ENCODE peak calls at places on chromosomes 2 and 18, in seven cellular contexts. P is PC-9, S is cardiac fibroblast, Z is mucosa of descending colon, W is foreskin keratinocyte, N is left lung, I is OCI-LY7. T is an unnamed sample.

GRCh38 chr2:20093263-20094141 is 42.1 kb upstream of the LAPTM4A start:
- DNase-seq in P (peak), S (peak), Z (peak), W (no peak), N (peak), I (no peak), T (no peak)

GRCh38 chr2:102841107-102841840 is 79.4 kb downstream of the TMEM182 start:
- DNase-seq in P (peak), S (peak), Z (peak), W (peak), N (peak), I (peak), T (peak)

GRCh38 chr2:86468162-86469033 is 27.2 kb downstream of the KDM3A start:
- DNase-seq in P (no peak), S (no peak), Z (no peak), W (no peak), N (no peak), I (no peak), T (no peak)

GRCh38 chr18:44729631-44730101 is 49.0 kb downstream of the SETBP1 start:
- DNase-seq in P (no peak), S (peak), Z (peak), W (peak), N (no peak), I (no peak), T (no peak)

GRCh38 chr2:191499050-191499449 is 178.9 kb upstream of the NABP1 start:
- DNase-seq in P (no peak), S (no peak), Z (no peak), W (no peak), N (no peak), I (no peak), T (no peak)

GRCh38 chr2:10326707-10327594 is 24.2 kb downstream of the HPCAL1 start:
- DNase-seq in P (no peak), S (no peak), Z (no peak), W (no peak), N (no peak), I (peak), T (no peak)

GRCh38 chr2:2238726-2239269 is 92.3 kb downstream of the MYT1L start:
- DNase-seq in P (no peak), S (no peak), Z (no peak), W (no peak), N (no peak), I (no peak), T (no peak)

GRCh38 chr2:45331034-45331786 is 279.9 kb downstream of the SRBD1 start:
- DNase-seq in P (peak), S (peak), Z (peak), W (no peak), N (no peak), I (no peak), T (no peak)

GRCh38 chr2:220857371-220857770 is 714.7 kb downstream of the EPHA4 start:
- DNase-seq in P (no peak), S (no peak), Z (no peak), W (no peak), N (no peak), I (no peak), T (no peak)

GRCh38 chr18:12837747-12838146 is 46.3 kb downstream of the PTPN2 start:
- DNase-seq in P (no peak), S (peak), Z (no peak), W (no peak), N (no peak), I (no peak), T (no peak)

GRCh38 chr18:28147674-28148171 is 29.2 kb downstream of the CDH2 start:
- DNase-seq in P (no peak), S (peak), Z (no peak), W (no peak), N (no peak), I (no peak), T (no peak)

GRCh38 chr2:10487144-10488104 is 39.3 kb upstream of the ODC1 start:
- DNase-seq in P (peak), S (peak), Z (no peak), W (no peak), N (no peak), I (no peak), T (no peak)

GRCh38 chr18:45066210-45066609 is 385.5 kb downstream of the SETBP1 start:
- DNase-seq in P (no peak), S (no peak), Z (no peak), W (no peak), N (no peak), I (no peak), T (no peak)

GRCh38 chr2:19140463-19141208 is 217.8 kb downstream of the OSR1 start:
- DNase-seq in P (peak), S (peak), Z (no peak), W (peak), N (peak), I (no peak), T (no peak)

GRCh38 chr2:183522441-183522840 is 398.2 kb downstream of the NUP35 start:
- DNase-seq in P (no peak), S (no peak), Z (no peak), W (no peak), N (no peak), I (no peak), T (no peak)

GRCh38 chr2:242085941-242086621 is 216.6 kb downstream of the RTP5 start:
- DNase-seq in P (peak), S (peak), Z (peak), W (no peak), N (peak), I (peak), T (no peak)

GRCh38 chr2:101905746-101906336 is 85.9 kb upstream of the IL1R2 start:
- DNase-seq in P (no peak), S (no peak), Z (no peak), W (no peak), N (no peak), I (no peak), T (no peak)

GRCh38 chr2:105737980-105738657 is 6.6 kb upstream of the NCK2 start:
- DNase-seq in P (no peak), S (no peak), Z (no peak), W (peak), N (no peak), I (no peak), T (no peak)

GRCh38 chr18:9947248-9947647 is 33.4 kb downstream of the VAPA start:
- DNase-seq in P (no peak), S (peak), Z (no peak), W (peak), N (no peak), I (no peak), T (no peak)

GRCh38 chr2:86216577-86217555 is 17.6 kb downstream of the MRPL35 start:
- DNase-seq in P (no peak), S (peak), Z (no peak), W (peak), N (no peak), I (no peak), T (no peak)

GRCh38 chr2:31523871-31524492 is 56.8 kb downstream of the SRD5A2 start:
- DNase-seq in P (peak), S (peak), Z (peak), W (peak), N (no peak), I (peak), T (peak)

GRCh38 chr18:7618821-7619410 is 51.8 kb downstream of the PTPRM start:
- DNase-seq in P (no peak), S (no peak), Z (no peak), W (no peak), N (no peak), I (no peak), T (no peak)

GRCh38 chr2:190534310-190535118 is at the start of gene NEMP2:
- DNase-seq in P (peak), S (peak), Z (peak), W (peak), N (peak), I (peak), T (peak)

GRCh38 chr18:63444567-63444966 is 22.3 kb upstream of the VPS4B start:
- DNase-seq in P (no peak), S (peak), Z (no peak), W (peak), N (no peak), I (no peak), T (peak)

GRCh38 chr2:206218792-206219509 is 55.5 kb upstream of the ZDBF2 start:
- DNase-seq in P (no peak), S (no peak), Z (no peak), W (no peak), N (no peak), I (no peak), T (no peak)

GRCh38 chr2:206217743-206218520 is 56.5 kb upstream of the ZDBF2 start:
- DNase-seq in P (no peak), S (peak), Z (no peak), W (no peak), N (no peak), I (no peak), T (no peak)

GRCh38 chr2:206217162-206217561 is 57.3 kb upstream of the ZDBF2 start:
- DNase-seq in P (no peak), S (no peak), Z (no peak), W (no peak), N (no peak), I (no peak), T (no peak)

GRCh38 chr2:206220997-206221396 is 53.5 kb upstream of the ZDBF2 start:
- DNase-seq in P (no peak), S (no peak), Z (no peak), W (no peak), N (no peak), I (no peak), T (no peak)

GRCh38 chr2:206219957-206220356 is 54.5 kb upstream of the ZDBF2 start:
- DNase-seq in P (no peak), S (no peak), Z (no peak), W (no peak), N (no peak), I (no peak), T (no peak)
- TF ChIP-seq CTCF in P (no peak), S (no peak), Z (no peak), W (no peak), N (no peak), I (no peak), T (no peak)

DNA sequence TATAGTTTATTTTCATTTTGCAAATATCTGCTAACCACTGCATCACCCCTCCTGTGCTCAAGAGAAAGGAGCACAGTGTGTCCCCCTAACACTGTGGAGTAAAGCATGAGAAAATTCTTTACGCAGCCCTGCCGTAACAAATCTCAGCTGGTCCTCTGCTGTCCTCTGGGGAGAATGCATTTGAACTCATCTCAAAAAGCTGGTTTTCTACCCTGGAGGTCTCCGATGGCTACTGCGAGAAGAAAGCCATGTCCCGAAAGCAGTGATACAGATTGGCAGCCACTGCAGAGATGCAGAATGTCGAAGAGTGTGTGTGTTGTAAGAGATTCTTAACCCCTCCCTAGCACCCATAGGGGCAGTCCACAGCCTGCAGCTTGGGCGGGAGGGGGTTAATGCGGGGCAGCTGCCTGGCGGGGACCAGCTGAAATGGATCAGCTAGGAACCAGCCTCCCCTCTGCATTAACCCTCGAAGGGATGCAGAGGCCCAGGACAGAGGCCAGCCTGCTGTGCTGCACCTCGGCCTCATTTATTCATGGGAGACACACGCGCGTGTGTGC is 236.0 kb downstream of the ZNF516 start:
- DNase-seq in P (no peak), S (no peak), Z (no peak), W (no peak), N (no peak), I (no peak), T (no peak)
- TF ChIP-seq CTCF in P (no peak), S (no peak), Z (no peak), W (no peak), N (no peak), I (no peak), T (no peak)

GRCh38 chr2:144449028-144449406 is 70.9 kb downstream of the ZEB2 start:
- DNase-seq in P (no peak), S (peak), Z (no peak), W (no peak), N (no peak), I (peak), T (no peak)
- TF ChIP-seq CTCF in P (peak), S (peak), Z (no peak), W (peak), N (peak), I (peak), T (peak)

DNA sequence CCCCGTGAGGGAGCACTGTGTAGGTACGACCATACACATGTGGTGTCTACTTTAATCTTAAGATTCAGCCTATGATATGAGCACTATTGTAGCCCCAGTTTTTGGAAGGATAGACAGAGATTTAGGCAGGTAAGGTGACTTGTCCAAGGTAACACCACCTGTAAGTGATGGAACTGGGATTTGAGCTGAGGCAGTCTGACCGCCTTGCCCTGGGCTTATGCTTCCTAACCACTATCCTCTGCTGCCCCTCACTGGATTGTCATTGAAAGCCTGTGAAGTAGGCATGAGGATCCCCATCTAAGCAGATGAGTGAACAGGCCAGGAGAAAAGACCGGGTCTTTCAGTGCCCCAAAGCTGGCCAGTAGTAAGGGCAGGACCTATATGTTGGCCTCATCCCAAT is 343.8 kb downstream of the CYRIA start:
- DNase-seq in P (no peak), S (no peak), Z (no peak), W (no peak), N (no peak), I (no peak), T (no peak)
- TF ChIP-seq CTCF in P (no peak), S (no peak), Z (no peak), W (peak), N (no peak), I (no peak), T (no peak)

GRCh38 chr18:36769611-36770314 is 59.0 kb downstream of the TPGS2 start:
- DNase-seq in P (no peak), S (peak), Z (peak), W (no peak), N (no peak), I (no peak), T (peak)
- TF ChIP-seq CTCF in P (peak), S (peak), Z (no peak), W (peak), N (peak), I (peak), T (peak)

T was measured in GM13977.